ENCODE peak calls at places on chromosomes 11 and 22, in seven cellular contexts. C, T, V, L, Q, A and P are unnamed samples.

GRCh38 chr11:95788921-95789505 is 569 bp downstream of the FAM76B start:
- DNase-seq in C (no peak), T (no peak), V (peak), L (no peak), Q (no peak), A (peak), P (peak)

GRCh38 chr11:127073621-127074020 is 73.1 kb upstream of the KIRREL3 start:
- DNase-seq in C (no peak), T (no peak), V (no peak), L (no peak), Q (no peak), A (no peak), P (no peak)

GRCh38 chr11:74702383-74703007 is 28.7 kb downstream of the CHRDL2 start:
- DNase-seq in C (peak), T (peak), V (peak), L (peak), Q (peak), A (peak), P (peak)

GRCh38 chr11:70680781-70681281 is 282.5 kb downstream of the CTTN start:
- DNase-seq in C (no peak), T (no peak), V (no peak), L (no peak), Q (peak), A (no peak), P (no peak)

GRCh38 chr11:13207665-13208594 is 69.7 kb upstream of the BMAL1 start:
- DNase-seq in C (no peak), T (peak), V (peak), L (no peak), Q (peak), A (no peak), P (no peak)

GRCh38 chr11:130179396-130180306 is 20.1 kb downstream of the ST14 start:
- DNase-seq in C (no peak), T (no peak), V (peak), L (no peak), Q (peak), A (no peak), P (no peak)

GRCh38 chr22:45878051-45878764 is 98.8 kb downstream of the WNT7B start:
- DNase-seq in C (peak), T (peak), V (no peak), L (peak), Q (peak), A (no peak), P (peak)

GRCh38 chr11:68704887-68705286 is 20.5 kb downstream of the GAL start:
- DNase-seq in C (no peak), T (no peak), V (no peak), L (no peak), Q (no peak), A (no peak), P (no peak)

GRCh38 chr22:34038801-34039200 is 118.5 kb upstream of the LARGE1 start:
- DNase-seq in C (no peak), T (no peak), V (no peak), L (no peak), Q (no peak), A (no peak), P (no peak)

GRCh38 chr11:121687961-121688566 is 235.3 kb upstream of the SORL1-AS1 start:
- DNase-seq in C (no peak), T (no peak), V (peak), L (peak), Q (no peak), A (no peak), P (no peak)

GRCh38 chr11:128716661-128717210 is 22.9 kb downstream of the FLI1 start:
- DNase-seq in C (no peak), T (no peak), V (no peak), L (no peak), Q (no peak), A (peak), P (no peak)

GRCh38 chr11:45676522-45677095 is 11.2 kb upstream of the CHST1 start:
- DNase-seq in C (no peak), T (no peak), V (no peak), L (peak), Q (no peak), A (no peak), P (no peak)

GRCh38 chr11:58649623-58650022 is 27.2 kb downstream of the CNTF start:
- DNase-seq in C (no peak), T (no peak), V (no peak), L (no peak), Q (no peak), A (no peak), P (no peak)

GRCh38 chr11:94740975-94741707 is 27.0 kb upstream of the AMOTL1 start:
- DNase-seq in C (peak), T (peak), V (peak), L (peak), Q (peak), A (no peak), P (no peak)

GRCh38 chr11:59807047-59807446 is 3.5 kb downstream of the MRPL16 start:
- DNase-seq in C (no peak), T (no peak), V (peak), L (no peak), Q (no peak), A (no peak), P (no peak)

GRCh38 chr22:29457730-29458129 is 19.3 kb downstream of the RFPL1 start:
- DNase-seq in C (no peak), T (no peak), V (peak), L (no peak), Q (no peak), A (no peak), P (no peak)

GRCh38 chr22:46058591-46059519 is 81.9 kb upstream of the WNT7B start:
- DNase-seq in C (no peak), T (peak), V (no peak), L (peak), Q (peak), A (no peak), P (no peak)

GRCh38 chr11:80084614-80085013 is 643.8 kb upstream of the TENM4 start:
- DNase-seq in C (no peak), T (no peak), V (no peak), L (no peak), Q (no peak), A (no peak), P (no peak)

DNA sequence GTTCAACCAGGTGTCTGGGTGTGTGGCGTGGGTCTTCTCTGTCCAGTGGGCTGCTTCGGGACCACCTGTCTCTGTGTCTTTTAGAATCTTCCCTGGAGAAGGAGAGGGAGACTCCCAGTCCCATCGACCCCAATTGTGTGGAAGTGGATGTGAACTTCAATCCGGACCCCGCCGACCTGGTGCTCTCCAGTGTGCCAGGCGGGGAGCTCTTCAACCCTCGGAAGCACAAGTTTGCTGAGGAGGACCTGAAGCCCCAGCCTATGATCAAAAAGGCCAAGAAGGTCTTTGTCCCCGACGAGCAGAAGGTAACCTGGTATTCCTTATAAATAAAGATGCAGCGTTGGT is 12.2 kb downstream of the TEF start:
- DNase-seq in C (no peak), T (no peak), V (no peak), L (no peak), Q (no peak), A (no peak), P (no peak)
- TF ChIP-seq CTCF in C (no peak), T (no peak), V (no peak), L (no peak), Q (no peak), A (no peak), P (no peak)

GRCh38 chr11:61124574-61125309 is 22.5 kb downstream of the CD5 start:
- DNase-seq in C (no peak), T (no peak), V (no peak), L (no peak), Q (no peak), A (no peak), P (no peak)

GRCh38 chr11:61127991-61128390 is 25.7 kb downstream of the CD5 start:
- DNase-seq in C (no peak), T (no peak), V (no peak), L (no peak), Q (no peak), A (no peak), P (no peak)

GRCh38 chr11:61125310-61125684 is 23.0 kb downstream of the CD5 start:
- DNase-seq in C (no peak), T (no peak), V (no peak), L (no peak), Q (no peak), A (no peak), P (no peak)

GRCh38 chr11:61123775-61124571 is 21.7 kb downstream of the CD5 start:
- DNase-seq in C (no peak), T (no peak), V (no peak), L (no peak), Q (no peak), A (no peak), P (no peak)

DNA sequence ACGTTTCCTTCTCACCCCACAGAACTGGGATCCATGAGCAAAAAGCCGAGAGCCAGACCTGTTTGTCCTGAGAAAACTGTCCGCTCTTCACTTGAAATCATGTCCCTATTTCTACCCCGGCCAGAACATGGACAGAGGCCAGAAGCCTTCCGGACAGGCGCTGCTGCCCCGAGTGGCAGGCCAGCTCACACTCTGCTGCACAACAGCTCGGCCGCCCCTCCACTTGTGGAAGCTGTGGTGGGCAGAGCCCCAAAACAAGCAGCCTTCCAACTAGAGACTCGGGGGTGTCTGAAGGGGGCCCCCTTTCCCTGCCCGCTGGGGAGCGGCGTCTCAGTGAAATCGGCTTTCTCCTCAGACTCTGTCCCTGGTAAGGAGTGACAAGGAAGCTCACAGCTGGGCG is 24.0 kb downstream of the CD5 start:
- DNase-seq in C (no peak), T (peak), V (no peak), L (no peak), Q (no peak), A (no peak), P (no peak)
- TF ChIP-seq CTCF in C (no peak), T (peak), V (peak), L (no peak), Q (no peak), A (no peak), P (no peak)

DNA sequence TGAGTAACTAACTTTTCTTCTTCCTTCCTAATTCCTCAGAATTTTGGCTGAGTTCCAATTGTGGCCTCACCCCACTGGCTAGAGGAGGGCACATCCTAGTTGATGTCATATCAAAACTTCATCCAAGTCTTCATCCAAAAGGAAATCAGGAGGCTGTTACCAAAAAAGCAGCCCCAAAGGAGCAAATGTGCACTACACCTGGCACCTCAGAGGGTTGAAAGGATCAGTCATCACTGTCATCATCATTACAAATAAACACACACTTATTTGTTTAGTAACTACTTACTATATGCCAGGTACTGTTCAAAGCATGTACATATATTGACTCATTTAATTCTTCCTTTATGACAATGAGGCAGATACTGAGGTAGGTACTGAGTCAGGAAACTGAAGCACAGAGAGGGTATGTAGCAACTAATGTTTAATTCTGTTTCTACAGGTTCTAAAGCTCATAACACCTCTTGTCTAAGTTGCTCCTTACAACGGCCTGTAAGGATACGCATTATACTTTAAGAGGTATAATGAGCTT is 7.4 kb upstream of the PTPN5 start:
- DNase-seq in C (no peak), T (no peak), V (no peak), L (no peak), Q (no peak), A (no peak), P (no peak)
- TF ChIP-seq CTCF in C (no peak), T (no peak), V (no peak), L (no peak), Q (no peak), A (no peak), P (no peak)

DNA sequence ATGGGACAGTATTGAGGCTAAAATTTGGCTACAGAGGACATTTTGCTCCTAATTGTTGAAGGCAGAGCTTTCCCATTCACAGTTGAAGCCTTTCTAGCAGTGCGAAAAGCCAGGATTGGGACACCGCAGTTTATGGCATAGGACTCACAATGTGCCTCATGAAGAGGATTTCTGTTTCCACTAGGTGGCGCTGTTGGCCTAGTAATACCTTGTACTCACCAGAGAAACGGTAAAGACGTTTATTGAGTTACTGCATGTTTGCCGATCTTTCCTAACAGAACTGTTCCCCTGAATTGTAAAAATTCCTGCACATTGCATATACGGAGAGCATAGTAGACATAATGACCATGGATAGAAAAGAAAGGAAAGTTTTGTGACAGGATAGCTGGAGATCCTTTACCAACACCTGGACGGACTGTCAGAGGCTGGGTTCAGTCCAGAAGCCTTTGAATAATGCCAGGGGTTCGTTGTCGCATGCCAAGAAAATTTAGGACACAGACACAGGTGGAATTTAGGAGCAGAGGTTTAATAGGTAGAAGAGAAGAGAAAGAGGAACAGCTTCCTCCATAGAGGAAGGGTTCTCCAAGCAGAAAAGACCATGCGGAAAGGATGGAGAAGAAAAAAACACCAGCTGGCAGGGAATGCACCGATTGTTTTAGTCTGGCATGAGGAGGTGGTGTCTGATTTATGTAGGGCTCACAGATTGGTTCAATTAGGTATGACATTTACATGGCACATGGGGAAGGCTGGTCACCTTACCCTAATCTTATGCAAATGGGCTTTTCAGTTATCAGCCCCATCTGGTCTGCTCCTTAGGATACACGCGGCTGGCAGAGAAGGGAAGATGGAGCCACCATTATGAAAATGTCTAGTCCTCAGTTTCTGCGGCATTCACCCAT is 10.8 kb upstream of the OR51D1 start:
- DNase-seq in C (no peak), T (peak), V (peak), L (peak), Q (no peak), A (peak), P (peak)
- TF ChIP-seq CTCF in C (peak), T (peak), V (peak), L (peak), Q (peak), A (no peak), P (peak)